ENCODE peak calls at places on chromosome 11, in five cellular contexts. M is mesendoderm; A is MG63; Y is activated CD8-positive, alpha-beta T cell treated with anti-CD3 and anti-CD28 coated beads, Interleukin-2, amount 10 ng/mL, durations not matched to agents 7 days and 5 days; F is mesenteric fat pad. S is an unnamed sample.

GRCh38 chr11:67545280-67545679 is 22.0 kb upstream of the CABP2 start:
- DNase-seq in M (peak), A (no peak), Y (no peak), F (no peak), S (no peak)

GRCh38 chr11:121321614-121322243 is 29.2 kb downstream of the SC5D start:
- DNase-seq in M (peak), A (no peak), Y (peak), F (no peak), S (peak)

GRCh38 chr11:29119691-29120328 is 897.0 kb downstream of the KCNA4 start:
- DNase-seq in M (no peak), A (peak), Y (no peak), F (no peak), S (no peak)

GRCh38 chr11:110000858-110001257 is 92.3 kb upstream of the ZC3H12C start:
- DNase-seq in M (no peak), A (peak), Y (no peak), F (no peak), S (no peak)

GRCh38 chr11:587978-588380 is 11.7 kb downstream of the PHRF1 start:
- DNase-seq in M (peak), A (no peak), Y (peak), F (no peak), S (peak)

GRCh38 chr11:2437516-2437915 is 6.8 kb downstream of the TRPM5 start:
- DNase-seq in M (no peak), A (no peak), Y (no peak), F (no peak), S (no peak)

GRCh38 chr11:122756417-122756816 is 81.9 kb upstream of the CRTAM start:
- DNase-seq in M (peak), A (no peak), Y (peak), F (no peak), S (no peak)

GRCh38 chr11:3622521-3622920 is 19.3 kb downstream of the ART5 start:
- DNase-seq in M (no peak), A (no peak), Y (no peak), F (peak), S (no peak)

GRCh38 chr11:129391864-129392263 is 16.2 kb downstream of the BARX2 start:
- DNase-seq in M (no peak), A (no peak), Y (no peak), F (no peak), S (no peak)

GRCh38 chr11:78651923-78652602 is 77.4 kb upstream of the NARS2 start:
- DNase-seq in M (no peak), A (no peak), Y (peak), F (no peak), S (no peak)

GRCh38 chr11:34910817-34911216 is 5.4 kb downstream of the APIP start:
- DNase-seq in M (no peak), A (no peak), Y (no peak), F (no peak), S (no peak)

GRCh38 chr11:92765965-92766371 is 203.5 kb upstream of the MTNR1B start:
- DNase-seq in M (peak), A (no peak), Y (no peak), F (no peak), S (no peak)

GRCh38 chr11:19711911-19712280 is 741 bp upstream of the NAV2 start:
- DNase-seq in M (no peak), A (no peak), Y (peak), F (peak), S (peak)

GRCh38 chr11:763073-763463 is 14.2 kb downstream of the GATD1 start:
- DNase-seq in M (peak), A (no peak), Y (no peak), F (no peak), S (no peak)

GRCh38 chr11:130213979-130214281 is 54.3 kb downstream of the ST14 start:
- DNase-seq in M (no peak), A (no peak), Y (no peak), F (peak), S (no peak)

GRCh38 chr11:14768789-14769188 is 123.2 kb downstream of the CYP2R1 start:
- DNase-seq in M (no peak), A (no peak), Y (no peak), F (no peak), S (no peak)